ENCODE peak calls at places on chromosomes 13 and 19, in eight cellular contexts. G is OCI-LY7; W is type B pancreatic cell; Z is cardiac fibroblast; C is GM13977; M is stimulated activated CD8-positive, alpha-beta memory T cell treated with anti-CD3 and anti-CD28 coated beads, Interleukin-4, amount 100 ng/mL, for 24 hours; Y is activated CD4-positive, alpha-beta T cell treated with anti-CD3 and anti-CD28 coated beads for 48 hours; E is Karpas-422. K is an unnamed sample.

GRCh38 chr13:28582225-28582891 is 76.6 kb upstream of the POMP start:
- DNase-seq in Z (peak; percentile 7), W (no peak), M (no peak), Y (peak; percentile 18), G (no peak), C (peak; percentile 32), E (no peak), K (no peak)

GRCh38 chr19:48565090-48565489 is 13.1 kb downstream of the SULT2B1 start:
- DNase-seq in G (no peak), E (no peak), Y (no peak), C (no peak), W (no peak), M (no peak), Z (peak; percentile 35), K (no peak)

GRCh38 chr13:74110053-74110452 is 24.2 kb downstream of the KLF12 start:
- DNase-seq in Y (no peak), E (no peak), G (no peak), C (no peak), M (no peak), Z (no peak), W (no peak), K (no peak)

GRCh38 chr13:28753946-28754345 is 35.2 kb upstream of the SLC46A3 start:
- DNase-seq in W (no peak), Z (no peak), Y (no peak), G (no peak), C (no peak), E (no peak), M (no peak), K (no peak)

GRCh38 chr13:43572601-43573360 is 214.0 kb downstream of the ENOX1 start:
- DNase-seq in C (no peak), G (no peak), Y (no peak), Z (no peak), E (no peak), W (no peak), M (no peak), K (no peak)

GRCh38 chr13:28560612-28561011 is 65.7 kb upstream of the FLT1 start:
- DNase-seq in W (no peak), Z (no peak), C (no peak), M (no peak), E (no peak), G (no peak), Y (no peak), K (no peak)

GRCh38 chr13:105587786-105588185 is 947.7 kb downstream of the EFNB2 start:
- DNase-seq in C (no peak), Z (no peak), E (no peak), G (no peak), M (no peak), Y (no peak), W (no peak), K (no peak)

GRCh38 chr19:35946203-35946602 is 10.0 kb downstream of the LRFN3 start:
- DNase-seq in W (no peak), Y (no peak), C (peak; percentile 28), M (no peak), G (no peak), E (no peak), Z (no peak), K (no peak)

GRCh38 chr19:13610042-13610691 is 103.9 kb upstream of the CACNA1A start:
- DNase-seq in G (peak; percentile 40), Z (no peak), Y (peak; percentile 3), M (no peak), E (no peak), C (no peak), W (no peak), K (no peak)

GRCh38 chr19:3712663-3713531 is 4.7 kb downstream of the TJP3 start:
- DNase-seq in G (no peak), E (no peak), W (no peak), C (no peak), Y (no peak), Z (no peak), M (no peak), K (no peak)

GRCh38 chr19:53504903-53505302 is 33.0 kb upstream of the ZNF331 start:
- DNase-seq in W (no peak), M (no peak), E (no peak), G (no peak), C (no peak), Z (peak; percentile 5), Y (no peak), K (no peak)

GRCh38 chr13:51966186-51966585 is 45.1 kb downstream of the ATP7B start:
- DNase-seq in M (no peak), C (no peak), G (no peak), E (no peak), Y (no peak), W (no peak), Z (no peak), K (no peak)

GRCh38 chr19:29696045-29696682 is 18.9 kb downstream of the C19orf12 start:
- DNase-seq in C (no peak), W (no peak), E (no peak), M (no peak), Z (no peak), Y (no peak), G (no peak), K (no peak)

GRCh38 chr19:36140289-36141038 is 598 bp downstream of the CAPNS1 start:
- DNase-seq in M (peak; percentile 19), W (no peak), E (peak; percentile 93), Z (peak; percentile 64), C (peak; percentile 90), Y (peak; percentile 55), G (peak; percentile 82), K (no peak)

GRCh38 chr19:33798701-33799111 is 2.0 kb downstream of the KCTD15 start:
- DNase-seq in M (no peak), E (no peak), W (no peak), Z (peak; percentile 39), G (no peak), Y (no peak), C (no peak), K (no peak)

GRCh38 chr13:57630661-57631606 is 610 bp upstream of the PCDH17 start:
- DNase-seq in W (no peak), G (no peak), C (peak; percentile 35), Y (peak; percentile 20), M (no peak), Z (no peak), E (no peak), K (peak; percentile 61)

GRCh38 chr13:36709136-36709895 is 35.5 kb downstream of the SERTM1 start:
- DNase-seq in M (no peak), W (no peak), Z (no peak), C (no peak), G (no peak), E (no peak), Y (no peak), K (no peak)

GRCh38 chr19:48975947-48976847 is 11.1 kb downstream of the FTL start:
- DNase-seq in W (no peak), G (peak; percentile 70), E (peak; percentile 88), Z (no peak), C (no peak), M (no peak), Y (peak; percentile 60), K (no peak)

GRCh38 chr13:48403151-48403631 is 9.7 kb downstream of the LPAR6 start:
- DNase-seq in G (no peak), Y (peak; percentile 48), M (no peak), E (no peak), W (no peak), Z (peak; percentile 52), C (peak; percentile 23), K (no peak)

GRCh38 chr13:19618925-19619324 is 14.5 kb upstream of the MPHOSPH8 start:
- DNase-seq in G (peak; percentile 32), Y (peak; percentile 31), C (peak; percentile 39), E (peak; percentile 75), Z (peak; percentile 54), M (no peak), W (no peak), K (no peak)

GRCh38 chr19:18972301-18972831 is 31.3 kb upstream of the HOMER3 start:
- DNase-seq in W (no peak), C (no peak), Y (no peak), E (no peak), Z (peak; percentile 86), M (no peak), G (no peak), K (no peak)